ENCODE peak calls at places on chromosomes 4 and X, in six cellular contexts. M is left lung, J is stomach, T is Caco-2, U is uterus, B is fibroblast of mammary gland. O is an unnamed sample.

GRCh38 chr4:131304686-131305085 is 1844.4 kb upstream of the PCDH10 start:
- DNase-seq in M (no peak), J (no peak), T (no peak), U (no peak), B (no peak), O (no peak)

GRCh38 chr4:121238461-121238860 is 74.3 kb upstream of the TNIP3 start:
- DNase-seq in M (peak), J (no peak), T (no peak), U (no peak), B (no peak), O (no peak)

GRCh38 chrX:34893741-34894140 is 48.9 kb upstream of the FAM47B start:
- DNase-seq in M (no peak), J (no peak), T (no peak), U (no peak), B (peak), O (no peak)

GRCh38 chr4:184983660-184984356 is 34.5 kb upstream of the HELT start:
- DNase-seq in M (peak), J (peak), T (peak), U (peak), B (peak), O (peak)

GRCh38 chr4:139909036-139909435 is 243.4 kb downstream of the MGST2 start:
- DNase-seq in M (no peak), J (no peak), T (no peak), U (no peak), B (no peak), O (no peak)

GRCh38 chr4:128379860-128380259 is 92.2 kb upstream of the PGRMC2 start:
- DNase-seq in M (no peak), J (peak), T (peak), U (peak), B (peak), O (no peak)

GRCh38 chr4:158805628-158806471 is 37.0 kb downstream of the FNIP2 start:
- DNase-seq in M (no peak), J (peak), T (peak), U (no peak), B (peak), O (no peak)

GRCh38 chrX:65925592-65925991 is 114.3 kb downstream of the VSIG4 start:
- DNase-seq in M (no peak), J (no peak), T (no peak), U (no peak), B (no peak), O (no peak)

GRCh38 chr4:72418458-72418857 is 150.6 kb downstream of the ADAMTS3 start:
- DNase-seq in M (no peak), J (no peak), T (no peak), U (peak), B (peak), O (no peak)

GRCh38 chr4:174503079-174503724 is 19.1 kb downstream of the HPGD start:
- DNase-seq in M (no peak), J (no peak), T (no peak), U (no peak), B (peak), O (no peak)

GRCh38 chrX:154515803-154516654 is at the start of gene FAM3A:
- DNase-seq in M (peak), J (peak), T (peak), U (peak), B (peak), O (no peak)

GRCh38 chr4:149986916-149987315 is 91.3 kb upstream of the DCLK2 start:
- DNase-seq in M (no peak), J (no peak), T (no peak), U (no peak), B (no peak), O (no peak)

GRCh38 chr4:69707807-69708206 is 52.6 kb downstream of the SULT1B1 start:
- DNase-seq in M (no peak), J (no peak), T (no peak), U (no peak), B (peak), O (no peak)

GRCh38 chrX:40734956-40735317 is 405 bp downstream of the MED14 start:
- DNase-seq in M (no peak), J (no peak), T (no peak), U (peak), B (no peak), O (no peak)

GRCh38 chr4:139223682-139224317 is 46.8 kb upstream of the ELF2 start:
- DNase-seq in M (no peak), J (no peak), T (no peak), U (no peak), B (peak), O (no peak)

GRCh38 chrX:107154787-107155620 is 36.4 kb upstream of the RBM41 start:
- DNase-seq in M (no peak), J (no peak), T (no peak), U (no peak), B (peak), O (no peak)

GRCh38 chrX:134782796-134783195 is 124.5 kb upstream of the PLAC1 start:
- DNase-seq in M (no peak), J (no peak), T (peak), U (no peak), B (peak), O (no peak)

GRCh38 chrX:86148024-86148511 is at the start of gene DACH2:
- DNase-seq in M (peak), J (peak), T (no peak), U (peak), B (peak), O (no peak)

GRCh38 chr4:121726642-121727268 is 30.0 kb upstream of the ANXA5 start:
- DNase-seq in M (no peak), J (no peak), T (peak), U (no peak), B (peak), O (no peak)

GRCh38 chrX:118545510-118545909 is 49.9 kb downstream of the DOCK11 start:
- DNase-seq in M (no peak), J (no peak), T (no peak), U (no peak), B (no peak), O (no peak)

GRCh38 chrX:96425204-96425603 is 259.4 kb upstream of the DIAPH2 start:
- DNase-seq in M (no peak), J (no peak), T (no peak), U (no peak), B (no peak), O (no peak)

GRCh38 chrX:154655346-154655745 is 2.0 kb upstream of the CTAG2 start:
- DNase-seq in M (no peak), J (no peak), T (no peak), U (no peak), B (no peak), O (no peak)

GRCh38 chrX:132030264-132030663 is 7.2 kb downstream of the STK26 start:
- DNase-seq in M (no peak), J (no peak), T (no peak), U (no peak), B (no peak), O (no peak)

GRCh38 chrX:132031867-132032266 is 8.8 kb downstream of the STK26 start:
- DNase-seq in M (no peak), J (no peak), T (no peak), U (no peak), B (no peak), O (no peak)

GRCh38 chrX:132033166-132033565 is 10.1 kb downstream of the STK26 start:
- DNase-seq in M (no peak), J (no peak), T (no peak), U (no peak), B (no peak), O (no peak)

GRCh38 chrX:132037479-132037993 is 14.4 kb downstream of the STK26 start:
- DNase-seq in M (no peak), J (no peak), T (no peak), U (no peak), B (no peak), O (no peak)

DNA sequence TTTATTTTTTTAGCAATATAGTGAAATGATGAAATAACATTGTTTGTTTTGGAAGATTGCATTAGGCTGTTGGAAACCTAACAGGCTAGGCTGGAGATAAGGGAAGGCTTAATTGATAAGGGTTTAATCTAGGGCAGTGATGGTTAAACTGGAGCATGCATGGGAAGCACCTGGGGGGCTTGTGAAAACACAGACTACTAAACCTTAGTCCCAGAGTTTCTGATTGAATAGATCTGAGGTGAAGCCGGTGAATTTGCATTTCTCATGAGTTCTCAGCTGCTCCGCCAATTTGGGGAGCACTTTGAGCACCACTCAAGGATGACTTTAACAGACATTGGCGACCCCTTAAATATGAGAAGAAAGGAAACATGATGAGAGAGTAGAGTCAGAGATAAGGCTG is 11.5 kb downstream of the STK26 start:
- DNase-seq in M (no peak), J (no peak), T (no peak), U (no peak), B (no peak), O (no peak)
- TF ChIP-seq CTCF in M (no peak), J (no peak), T (no peak), U (no peak), B (no peak), O (no peak)

GRCh38 chr4:16270654-16271328 is 44.5 kb upstream of the TAPT1 start:
- DNase-seq in M (no peak), J (no peak), T (peak), U (no peak), B (no peak), O (no peak)
- H3K4me3 ChIP-seq in M (no peak), J (no peak), T (no peak), U (no peak), B (no peak), O (no peak)

DNA sequence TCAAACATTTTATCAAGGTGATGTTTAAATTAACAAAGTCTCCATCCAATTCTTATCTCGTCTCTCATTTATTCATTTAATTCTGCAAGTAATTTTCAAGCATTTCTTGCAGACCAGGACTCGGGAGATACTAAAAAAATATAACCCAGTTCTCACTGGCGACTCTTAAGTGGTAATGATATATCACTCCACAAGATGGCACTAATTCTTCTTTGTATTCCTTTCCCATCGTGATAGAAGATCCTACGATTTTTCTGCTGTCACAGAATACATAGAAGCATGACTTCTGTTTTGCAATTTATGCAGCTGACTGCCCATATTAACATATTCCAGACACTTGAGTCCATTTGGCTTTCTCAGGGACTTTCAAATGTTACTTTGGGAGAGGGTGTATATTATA is 64.0 kb upstream of the FGF13 start:
- DNase-seq in M (no peak), J (no peak), T (peak), U (no peak), B (peak), O (no peak)
- TF ChIP-seq CTCF in M (peak), J (no peak), T (no peak), U (no peak), B (peak), O (peak)

GRCh38 chrX:103878466-103879151 is 46.6 kb upstream of the RAB9B start:
- DNase-seq in M (no peak), J (no peak), T (no peak), U (no peak), B (peak), O (peak)
- H3K4me3 ChIP-seq in M (no peak), J (no peak), T (no peak), U (no peak), B (no peak), O (no peak)

DNA sequence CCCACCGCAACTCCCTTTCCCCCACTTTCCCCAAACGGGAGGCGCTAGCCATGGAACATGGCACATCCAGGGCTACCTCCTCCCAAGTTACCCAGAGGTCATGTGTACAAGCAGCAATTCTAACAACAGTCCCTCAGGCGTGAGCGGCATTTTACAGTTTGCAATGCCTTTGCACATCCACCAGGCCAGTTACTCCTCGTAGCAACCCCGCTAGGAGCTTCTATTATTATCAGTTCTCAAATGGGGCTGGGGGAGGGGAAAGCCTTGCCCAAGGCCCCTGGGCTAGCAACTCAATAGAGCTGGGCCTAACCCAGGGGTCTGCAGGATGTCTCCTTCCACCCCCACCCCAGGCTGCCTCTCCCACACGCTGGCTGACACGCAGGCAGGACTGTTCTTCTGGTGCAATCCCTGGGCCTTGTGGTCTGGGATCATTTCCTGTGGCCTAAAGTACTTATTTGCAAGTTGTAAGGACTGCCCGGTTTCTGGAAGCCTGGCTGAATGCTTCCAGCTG is 27.8 kb downstream of the PJA1 start:
- DNase-seq in M (no peak), J (no peak), T (no peak), U (peak), B (peak), O (no peak)
- TF ChIP-seq CTCF in M (no peak), J (no peak), T (no peak), U (no peak), B (no peak), O (no peak)